ENCODE peak calls at places on chromosomes 3 and 15, in five cellular contexts. X is fibroblast of the aortic adventitia, W is esophagus squamous epithelium, L is retinal pigment epithelial cell, S is psoas muscle. N is an unnamed sample.

GRCh38 chr3:138078901-138079344 is 36.5 kb downstream of the DZIP1L start:
- DNase-seq in L (no peak), S (no peak), W (no peak), X (peak; percentile 90), N (peak; percentile 98)

GRCh38 chr3:1571736-1572135 is 478.9 kb downstream of the CNTN6 start:
- DNase-seq in S (no peak), W (no peak), L (no peak), X (no peak), N (no peak)

GRCh38 chr3:48656841-48657281 is 5.8 kb downstream of the CELSR3 start:
- DNase-seq in X (no peak), W (no peak), S (no peak), L (no peak), N (no peak)

GRCh38 chr3:124292329-124292728 is 300.4 kb upstream of the ROPN1 start:
- DNase-seq in S (no peak), L (no peak), W (no peak), X (no peak), N (no peak)

GRCh38 chr3:105835606-105836005 is 33.2 kb downstream of the CBLB start:
- DNase-seq in L (peak; percentile 91), W (no peak), X (no peak), S (no peak), N (no peak)

GRCh38 chr3:71688121-71688520 is 37.1 kb downstream of the EIF4E3 start:
- DNase-seq in L (no peak), W (no peak), S (no peak), X (no peak), N (peak; percentile 28)

GRCh38 chr3:104750581-104750980 is 616.1 kb upstream of the ALCAM start:
- DNase-seq in X (no peak), W (no peak), S (no peak), L (no peak), N (peak; percentile 6)

GRCh38 chr3:185647880-185648210 is 61.8 kb downstream of the SENP2 start:
- DNase-seq in L (no peak), X (no peak), W (no peak), S (no peak), N (no peak)

GRCh38 chr15:92907229-92907628 is 7.1 kb downstream of the CHD2 start:
- DNase-seq in L (no peak), S (no peak), W (no peak), X (no peak), N (peak; percentile 56)

GRCh38 chr15:29312387-29312786 is 42.8 kb upstream of the NSMCE3 start:
- DNase-seq in X (peak; percentile 64), S (no peak), L (peak; percentile 93), W (no peak), N (peak; percentile 65)

GRCh38 chr3:65666426-65667091 is 372.2 kb downstream of the MAGI1 start:
- DNase-seq in L (no peak), W (no peak), S (no peak), X (no peak), N (peak; percentile 30)

GRCh38 chr15:99443768-99444446 is 121.9 kb upstream of the MEF2A start:
- DNase-seq in S (no peak), X (peak; percentile 36), W (no peak), L (no peak), N (no peak)

GRCh38 chr3:33196538-33196937 is 22.1 kb downstream of the SUSD5 start:
- DNase-seq in W (no peak), X (no peak), L (no peak), S (no peak), N (no peak)

GRCh38 chr3:45906681-45907220 is 20.4 kb downstream of the CCR9 start:
- DNase-seq in X (peak; percentile 77), S (peak; percentile 43), L (no peak), W (no peak), N (peak; percentile 92)

GRCh38 chr3:10263549-10264363 is 15.5 kb downstream of the TATDN2 start:
- DNase-seq in X (peak; percentile 46), S (no peak), L (no peak), W (no peak), N (peak; percentile 81)

GRCh38 chr3:187465503-187465902 is 97.3 kb downstream of the RTP4 start:
- DNase-seq in W (no peak), X (no peak), L (no peak), S (no peak), N (no peak)

GRCh38 chr15:60519218-60519617 is 40.3 kb upstream of the ICE2 start:
- DNase-seq in X (peak; percentile 24), S (no peak), W (no peak), L (no peak), N (peak; percentile 64)

GRCh38 chr3:89025185-89025584 is 82.2 kb upstream of the EPHA3 start:
- DNase-seq in L (peak; percentile 93), W (no peak), S (no peak), X (no peak), N (peak; percentile 72)

GRCh38 chr3:114179575-114179974 is 723 bp upstream of the DRD3 start:
- DNase-seq in W (no peak), X (peak; percentile 63), S (no peak), L (no peak), N (peak; percentile 47)

GRCh38 chr3:11846281-11847034 is at the start of gene TAMM41:
- DNase-seq in W (peak; percentile 63), L (peak; percentile 46), S (peak; percentile 93), X (peak; percentile 85), N (peak; percentile 97)

GRCh38 chr3:11847607-11848006 is 922 bp upstream of the TAMM41 start:
- DNase-seq in S (no peak), X (no peak), W (no peak), L (no peak), N (peak; percentile 3)

GRCh38 chr3:11845661-11846060 is 1.0 kb downstream of the TAMM41 start:
- DNase-seq in S (no peak), X (no peak), L (no peak), W (no peak), N (peak; percentile 8)

GRCh38 chr3:11847035-11847394 is 330 bp upstream of the TAMM41 start:
- DNase-seq in W (no peak), S (no peak), L (no peak), X (no peak), N (no peak)

GRCh38 chr3:11844891-11845290 is 1.8 kb downstream of the TAMM41 start:
- DNase-seq in X (no peak), S (no peak), W (no peak), L (no peak), N (peak; percentile 12)
- H3K4me3 ChIP-seq in X (peak overlapping the region; percentile 20), S (peak overlapping the region; percentile 93), W (peak overlapping the region; percentile 99), L (no peak overlapping the region), N (peak overlapping the region; percentile 93)

DNA sequence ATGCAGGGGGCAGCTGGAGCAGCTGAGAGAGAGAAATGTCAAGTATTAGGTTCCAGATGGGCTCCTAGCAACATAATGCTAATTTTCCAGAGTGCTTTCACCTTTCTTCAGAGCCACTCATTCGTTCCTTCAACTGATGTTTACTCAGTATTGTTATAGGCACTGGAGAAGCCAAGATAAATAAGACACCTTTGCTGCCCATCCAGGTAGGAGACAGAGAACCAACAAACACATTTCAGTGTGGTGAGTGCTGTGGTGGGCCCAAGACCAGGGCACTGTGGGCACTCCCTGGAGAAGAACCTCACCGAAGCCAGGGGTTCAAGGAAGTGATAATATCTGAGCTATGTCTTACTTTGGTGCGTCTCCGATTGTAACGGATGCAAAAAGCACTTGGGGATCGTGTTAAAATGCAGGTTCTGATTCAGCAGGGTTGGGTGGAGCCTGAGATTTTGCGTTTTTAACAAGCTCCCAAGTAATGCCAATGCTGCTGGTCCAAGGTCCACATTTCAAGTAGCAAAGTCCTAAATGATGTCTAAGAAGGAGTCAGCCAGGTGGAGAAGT is 42.0 kb upstream of the PLCL2 start:
- DNase-seq in X (no peak), L (no peak), S (no peak), W (no peak), N (no peak)
- H3K4me3 ChIP-seq in X (no peak overlapping the region), L (no peak overlapping the region), S (peak overlapping the region; percentile 55), W (no peak overlapping the region), N (no peak overlapping the region)

GRCh38 chr15:68055224-68055705 is 1.1 kb downstream of the PIAS1 start:
- DNase-seq in X (peak; percentile 43), L (no peak), S (no peak), W (no peak), N (peak; percentile 81)
- H3K4me3 ChIP-seq in X (peak overlapping the region; percentile 85), L (peak overlapping the region; percentile 91), S (peak overlapping the region; percentile 89), W (peak overlapping the region; percentile 93), N (peak overlapping the region; percentile 91)

GRCh38 chr3:31226331-31226730 is 306.4 kb upstream of the STT3B start:
- DNase-seq in L (no peak), X (no peak), S (no peak), W (no peak), N (no peak)

GRCh38 chr3:31224936-31225335 is 307.8 kb upstream of the STT3B start:
- DNase-seq in S (no peak), W (no peak), X (no peak), L (no peak), N (no peak)

GRCh38 chr3:31225923-31226322 is 306.8 kb upstream of the STT3B start:
- DNase-seq in W (no peak), S (no peak), L (no peak), X (no peak), N (no peak)

GRCh38 chr3:31230425-31230824 is 302.3 kb upstream of the STT3B start:
- DNase-seq in S (no peak), L (no peak), W (no peak), X (no peak), N (no peak)

GRCh38 chr3:31227152-31227581 is 305.6 kb upstream of the STT3B start:
- DNase-seq in W (no peak), X (no peak), L (no peak), S (no peak), N (no peak)
- H3K4me3 ChIP-seq in W (no peak overlapping the region), X (no peak overlapping the region), L (no peak overlapping the region), S (no peak overlapping the region), N (no peak overlapping the region)

DNA sequence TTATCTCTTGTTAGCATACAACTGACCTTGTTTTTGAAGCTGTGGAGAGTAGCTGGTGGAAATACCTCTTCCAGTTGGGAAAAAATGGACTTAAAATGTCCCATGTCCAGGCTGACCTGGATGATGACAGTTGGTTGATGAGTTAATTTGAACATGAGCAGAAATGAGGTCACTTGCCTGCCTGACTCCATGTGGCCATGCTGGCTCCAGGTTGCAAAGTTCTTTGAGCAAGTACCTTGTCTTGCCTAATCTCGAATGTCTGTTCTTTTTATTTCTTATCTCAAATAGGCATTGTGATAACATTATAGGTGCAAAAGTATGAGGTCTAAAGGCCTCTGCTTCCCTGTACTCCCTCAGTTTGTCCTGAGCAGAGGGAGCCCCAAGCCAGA is 9.0 kb downstream of the MAPKBP1 start:
- DNase-seq in W (no peak), X (no peak), L (no peak), S (no peak), N (no peak)
- H3K4me3 ChIP-seq in W (peak overlapping the region; percentile 22), X (no peak overlapping the region), L (no peak overlapping the region), S (no peak overlapping the region), N (no peak overlapping the region)

GRCh38 chr3:126523745-126524428 is at the start of gene CHST13:
- DNase-seq in W (no peak), L (no peak), X (no peak), S (peak; percentile 53), N (peak; percentile 79)
- H3K4me3 ChIP-seq in W (peak within 1 kb of the TSS; percentile 62), L (peak within 1 kb of the TSS; percentile 39), X (peak within 1 kb of the TSS; percentile 22), S (peak within 1 kb of the TSS; percentile 65), N (peak within 1 kb of the TSS; percentile 60)

DNA sequence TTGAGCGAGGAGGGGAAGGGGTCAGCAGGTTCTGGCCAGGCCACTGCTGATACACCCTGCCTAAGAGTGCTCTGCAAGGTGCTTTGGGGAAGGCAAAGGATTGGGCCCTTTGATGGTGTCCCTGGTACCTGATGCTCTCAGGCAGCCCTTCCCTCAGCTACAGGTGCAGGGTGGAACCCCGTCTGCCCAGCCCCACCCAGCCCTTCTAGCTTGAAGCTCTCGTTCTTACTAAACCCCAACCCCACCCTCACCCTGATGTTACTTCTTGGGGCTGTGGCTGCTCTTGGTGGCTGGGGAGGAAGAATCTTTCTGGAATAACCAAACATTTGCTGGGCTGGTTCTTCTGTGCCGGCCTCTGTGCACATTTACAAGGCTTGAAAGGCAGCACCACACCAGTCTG is 6.4 kb downstream of the GNAI2 start:
- DNase-seq in S (no peak), L (no peak), X (no peak), W (no peak), N (no peak)
- H3K4me3 ChIP-seq in S (peak overlapping the region; percentile 29), L (no peak overlapping the region), X (no peak overlapping the region), W (peak overlapping the region; percentile 33), N (no peak overlapping the region)

GRCh38 chr3:13879102-13879945 is 547 bp downstream of the WNT7A start:
- DNase-seq in X (no peak), S (no peak), L (no peak), W (no peak), N (no peak)
- H3K4me3 ChIP-seq in X (no peak overlapping the region), S (peak overlapping the region; percentile 46), L (no peak overlapping the region), W (peak overlapping the region; percentile 61), N (peak overlapping the region; percentile 23)

N was measured in GM23248.